ENCODE peak calls at places on chromosomes 3 and 15, in four cellular contexts. J is WTC11, B is K562, P is HepG2. L is an unnamed sample.

GRCh38 chr15:27956285-27956684 is 142.8 kb downstream of the OCA2 start:
- DNase-seq in J (no peak), B (no peak), P (no peak), L (no peak)

GRCh38 chr3:118972974-118973373 is 61.7 kb downstream of the IGSF11 start:
- DNase-seq in J (peak; percentile 21), B (no peak), P (no peak), L (no peak)

GRCh38 chr3:170052398-170052797 is 14.6 kb downstream of the GPR160 start:
- DNase-seq in J (no peak), B (no peak), P (no peak), L (no peak)

GRCh38 chr3:62615258-62615840 is 242.0 kb upstream of the FEZF2 start:
- DNase-seq in J (no peak), B (no peak), P (no peak), L (no peak)

GRCh38 chr15:100171411-100171810 is 170.4 kb downstream of the ADAMTS17 start:
- DNase-seq in J (no peak), B (no peak), P (no peak), L (no peak)

GRCh38 chr3:184481924-184482671 is 79.5 kb upstream of the EPHB3 start:
- DNase-seq in J (no peak), B (no peak), P (no peak), L (no peak)

GRCh38 chr3:172283848-172284357 is 164.4 kb downstream of the GHSR start:
- DNase-seq in J (no peak), B (no peak), P (no peak), L (no peak)

GRCh38 chr15:52232327-52232726 is 41.1 kb upstream of the GNB5 start:
- DNase-seq in J (no peak), B (no peak), P (no peak), L (no peak)

GRCh38 chr3:18061737-18062136 is 319.3 kb upstream of the TBC1D5 start:
- DNase-seq in J (no peak), B (no peak), P (no peak), L (no peak)
- TF ChIP-seq ELF4 in J (no peak), B (no peak), P (no peak), L (no peak)

GRCh38 chr3:179528786-179529185 is 33.9 kb upstream of the ACTL6A start:
- DNase-seq in J (no peak), B (no peak), P (no peak), L (no peak)
- TF ChIP-seq ELF4 in J (no peak), B (no peak), P (no peak), L (no peak)

DNA sequence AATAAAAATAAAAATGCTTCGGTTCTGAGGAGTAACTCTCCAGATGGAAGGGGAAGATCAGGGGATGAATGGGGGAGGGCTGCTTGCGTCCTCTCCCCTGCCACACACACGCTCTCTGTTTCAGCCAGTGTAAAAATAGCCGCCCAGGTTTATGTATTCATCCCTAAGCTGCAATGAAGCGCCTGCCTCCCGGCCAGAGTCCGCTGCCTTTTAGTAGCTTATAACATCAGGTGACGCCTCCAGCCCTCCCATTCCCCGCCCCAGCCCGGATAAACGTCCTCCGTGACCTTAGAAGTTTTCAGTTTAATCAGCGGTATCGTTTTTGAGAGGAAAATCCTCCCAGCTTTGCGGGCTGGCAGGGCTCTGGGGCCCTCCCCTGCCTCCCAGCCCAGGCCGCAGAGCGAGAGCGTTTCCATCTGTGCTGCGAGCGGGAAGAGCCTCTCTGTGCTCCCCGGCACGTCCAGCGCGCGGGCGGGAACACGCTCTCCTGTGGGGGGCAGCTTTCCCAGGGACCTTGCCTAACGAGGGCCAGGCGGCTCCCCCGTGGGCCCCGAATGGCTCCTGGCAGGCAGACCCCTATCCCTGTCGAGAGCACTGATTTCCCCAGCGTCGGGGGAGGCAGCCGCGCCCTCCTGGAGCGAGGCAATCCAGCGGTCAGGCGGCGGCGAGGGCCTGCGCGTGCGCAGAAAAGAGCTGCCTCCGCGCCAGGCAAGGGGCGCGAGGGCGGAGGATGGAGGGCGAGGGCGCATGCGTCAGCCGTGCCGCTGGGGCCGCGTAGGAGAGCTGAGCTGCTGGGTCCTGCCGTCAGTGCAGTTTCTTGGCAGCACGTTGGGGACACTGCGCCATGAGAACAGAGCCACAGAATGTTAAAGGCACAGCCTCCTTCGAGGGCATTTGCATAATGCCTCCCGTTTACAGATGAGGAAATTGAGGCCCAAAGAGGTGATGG is 71.2 kb downstream of the CCNL1 start:
- DNase-seq in J (peak; percentile 94), B (peak; percentile 99), P (peak; percentile 91), L (peak; percentile 98)
- TF ChIP-seq ELF4 in J (no peak), B (peak; percentile 42), P (no peak), L (no peak)

GRCh38 chr3:5616873-5617272 is 429.4 kb downstream of the EDEM1 start:
- DNase-seq in J (no peak), B (no peak), P (no peak), L (no peak)
- TF ChIP-seq ELF4 in J (no peak), B (no peak), P (no peak), L (no peak)

GRCh38 chr3:149902498-149903139 is 68.1 kb downstream of the PFN2 start:
- DNase-seq in J (no peak), B (no peak), P (no peak), L (no peak)
- TF ChIP-seq ELF4 in J (no peak), B (no peak), P (no peak), L (no peak)

GRCh38 chr3:144221771-144222170 is 250.1 kb downstream of the DIPK2A start:
- DNase-seq in J (peak; percentile 17), B (no peak), P (no peak), L (no peak)
- TF ChIP-seq ELF4 in J (no peak), B (no peak), P (no peak), L (no peak)

GRCh38 chr3:111998661-111999641 is at the start of gene TAGLN3:
- DNase-seq in J (peak; percentile 54), B (no peak), P (no peak), L (no peak)
- TF ChIP-seq ELF4 in J (no peak), B (no peak), P (no peak), L (no peak)

DNA sequence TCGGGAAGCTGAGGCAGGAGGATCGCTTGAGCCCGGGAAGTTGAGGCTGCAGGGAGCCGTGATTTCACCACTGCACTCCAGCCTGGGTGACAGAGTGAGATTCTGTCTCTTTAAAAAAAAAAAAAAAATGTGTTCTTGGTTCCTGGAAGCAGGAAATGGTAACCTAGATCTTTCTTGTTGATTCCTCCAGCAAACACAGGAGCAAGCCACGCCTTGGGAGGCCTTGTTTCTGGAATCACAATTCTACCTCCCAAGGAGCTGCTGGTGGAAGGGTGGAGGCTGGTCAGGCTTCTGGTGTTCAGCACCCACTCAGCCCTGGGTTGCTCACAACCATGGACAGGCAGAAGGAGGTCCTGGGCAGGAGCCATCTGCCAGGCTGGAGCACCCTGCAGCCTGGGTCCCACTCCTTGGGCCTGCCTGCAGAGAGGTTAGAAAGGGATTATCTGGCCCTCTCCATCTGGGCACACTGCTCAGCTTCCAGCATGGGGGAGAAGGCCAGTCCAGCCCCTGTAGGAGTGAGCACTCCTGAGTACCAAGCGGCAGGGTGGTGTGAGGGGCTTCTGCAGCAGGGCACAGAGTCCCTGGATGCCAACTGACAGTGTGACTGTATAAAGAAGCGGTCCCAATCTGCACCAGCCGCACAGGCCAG is 65.6 kb downstream of the ABTB1 start:
- DNase-seq in J (no peak), B (no peak), P (no peak), L (no peak)
- TF ChIP-seq ELF4 in J (no peak), B (no peak), P (no peak), L (no peak)

GRCh38 chr3:9916346-9916733 is 558 bp upstream of the IL17RC start:
- DNase-seq in J (no peak), B (no peak), P (no peak), L (no peak)

GRCh38 chr3:9915252-9916141 is 1.4 kb upstream of the IL17RC start:
- DNase-seq in J (peak; percentile 68), B (no peak), P (peak; percentile 36), L (peak; percentile 42)

GRCh38 chr3:9918261-9919038 is 1.6 kb downstream of the IL17RC start:
- DNase-seq in J (no peak), B (no peak), P (no peak), L (no peak)

GRCh38 chr3:9917820-9918219 is 922 bp downstream of the IL17RC start:
- DNase-seq in J (no peak), B (no peak), P (no peak), L (no peak)

GRCh38 chr3:9916734-9917680 is at the start of gene IL17RC:
- DNase-seq in J (peak; percentile 84), B (peak; percentile 94), P (peak; percentile 83), L (peak; percentile 80)
- TF ChIP-seq ELF4 in J (no peak), B (no peak), P (no peak), L (no peak)

L was measured in HEK293T.